ENCODE peak calls at places on chromosomes 4 and X, in eight cellular contexts. One of them, this sample, is unnamed.

GRCh38 chrX:13101439-13102139 is 57.2 kb upstream of the FAM9C start:
- DNase-seq in Peyer's patch: peak; percentile 85
- DNase-seq in stomach: peak; percentile 71
- DNase-seq in A549: peak; percentile 71
- DNase-seq in NB4: peak; percentile 85
- DNase-seq in breast epithelium: peak; percentile 58
- DNase-seq in HCT116: peak; percentile 73
- DNase-seq in lower leg skin: peak; percentile 76
- DNase-seq in this sample: peak; percentile 64

GRCh38 chrX:77953708-77954107 is 15.7 kb downstream of the PGAM4 start:
- DNase-seq in stomach: no peak
- DNase-seq in NB4: no peak
- DNase-seq in lower leg skin: no peak
- DNase-seq in Peyer's patch: no peak
- DNase-seq in HCT116: no peak
- DNase-seq in A549: no peak
- DNase-seq in breast epithelium: no peak
- DNase-seq in this sample: no peak

GRCh38 chrX:45900751-45901150 is 644.5 kb downstream of the ZNF674 start:
- DNase-seq in breast epithelium: no peak
- DNase-seq in stomach: no peak
- DNase-seq in Peyer's patch: no peak
- DNase-seq in A549: no peak
- DNase-seq in NB4: no peak
- DNase-seq in lower leg skin: no peak
- DNase-seq in HCT116: no peak
- DNase-seq in this sample: no peak

GRCh38 chr4:66443020-66443419 is 772.7 kb upstream of the EPHA5 start:
- DNase-seq in breast epithelium: no peak
- DNase-seq in Peyer's patch: no peak
- DNase-seq in stomach: no peak
- DNase-seq in A549: no peak
- DNase-seq in NB4: no peak
- DNase-seq in lower leg skin: no peak
- DNase-seq in HCT116: no peak
- DNase-seq in this sample: no peak

GRCh38 chr4:105600256-105600655 is 47.8 kb downstream of the ARHGEF38 start:
- DNase-seq in NB4: no peak
- DNase-seq in A549: no peak
- DNase-seq in stomach: no peak
- DNase-seq in Peyer's patch: no peak
- DNase-seq in breast epithelium: no peak
- DNase-seq in HCT116: no peak
- DNase-seq in lower leg skin: no peak
- DNase-seq in this sample: no peak

GRCh38 chr4:169659736-169660670 is 39.6 kb downstream of the CLCN3 start:
- DNase-seq in NB4: peak; percentile 95
- DNase-seq in HCT116: peak; percentile 99
- DNase-seq in Peyer's patch: peak; percentile 89
- DNase-seq in breast epithelium: no peak
- DNase-seq in stomach: peak; percentile 79
- DNase-seq in A549: peak; percentile 72
- DNase-seq in lower leg skin: peak; percentile 88
- DNase-seq in this sample: peak; percentile 87

GRCh38 chr4:73170518-73171198 is 87.9 kb downstream of the ANKRD17 start:
- DNase-seq in lower leg skin: no peak
- DNase-seq in A549: no peak
- DNase-seq in HCT116: no peak
- DNase-seq in stomach: no peak
- DNase-seq in NB4: no peak
- DNase-seq in breast epithelium: peak; percentile 53
- DNase-seq in Peyer's patch: no peak
- DNase-seq in this sample: no peak

GRCh38 chr4:5027366-5027765 is 8.1 kb upstream of the CYTL1 start:
- DNase-seq in A549: no peak
- DNase-seq in breast epithelium: no peak
- DNase-seq in HCT116: no peak
- DNase-seq in stomach: peak; percentile 2
- DNase-seq in lower leg skin: no peak
- DNase-seq in NB4: peak; percentile 72
- DNase-seq in Peyer's patch: no peak
- DNase-seq in this sample: no peak

GRCh38 chr4:1751919-1752283 is 30.6 kb downstream of the TACC3 start:
- DNase-seq in A549: no peak
- DNase-seq in HCT116: no peak
- DNase-seq in NB4: no peak
- DNase-seq in Peyer's patch: no peak
- DNase-seq in breast epithelium: no peak
- DNase-seq in stomach: no peak
- DNase-seq in lower leg skin: no peak
- DNase-seq in this sample: no peak

GRCh38 chrX:118495061-118495921 is at the start of gene DOCK11:
- DNase-seq in Peyer's patch: peak; percentile 92
- DNase-seq in NB4: peak; percentile 95
- DNase-seq in A549: peak; percentile 35
- DNase-seq in lower leg skin: peak; percentile 65
- DNase-seq in HCT116: no peak
- DNase-seq in stomach: peak; percentile 59
- DNase-seq in breast epithelium: peak; percentile 56
- DNase-seq in this sample: peak; percentile 80
- TF ChIP-seq POLR2A in Peyer's patch: no peak
- TF ChIP-seq POLR2A in NB4: peak; percentile 11
- TF ChIP-seq POLR2A in A549: no peak
- TF ChIP-seq POLR2A in lower leg skin: no peak
- TF ChIP-seq POLR2A in HCT116: no peak
- TF ChIP-seq POLR2A in stomach: no peak
- TF ChIP-seq POLR2A in breast epithelium: no peak
- TF ChIP-seq POLR2A in this sample: peak; percentile 48

GRCh38 chr4:176321589-176321988 is 1.8 kb downstream of the SPCS3 start:
- DNase-seq in breast epithelium: no peak
- DNase-seq in NB4: no peak
- DNase-seq in A549: no peak
- DNase-seq in HCT116: no peak
- DNase-seq in Peyer's patch: no peak
- DNase-seq in lower leg skin: no peak
- DNase-seq in stomach: no peak
- DNase-seq in this sample: no peak
- H3K4me3 ChIP-seq in breast epithelium: peak overlapping the region; percentile 98
- H3K4me3 ChIP-seq in NB4: peak overlapping the region; percentile 97
- H3K4me3 ChIP-seq in A549: peak overlapping the region; percentile 93
- H3K4me3 ChIP-seq in HCT116: no peak overlapping the region
- H3K4me3 ChIP-seq in Peyer's patch: no peak overlapping the region
- H3K4me3 ChIP-seq in lower leg skin: no peak overlapping the region
- H3K4me3 ChIP-seq in stomach: peak overlapping the region; percentile 98
- H3K4me3 ChIP-seq in this sample: peak overlapping the region; percentile 93

DNA sequence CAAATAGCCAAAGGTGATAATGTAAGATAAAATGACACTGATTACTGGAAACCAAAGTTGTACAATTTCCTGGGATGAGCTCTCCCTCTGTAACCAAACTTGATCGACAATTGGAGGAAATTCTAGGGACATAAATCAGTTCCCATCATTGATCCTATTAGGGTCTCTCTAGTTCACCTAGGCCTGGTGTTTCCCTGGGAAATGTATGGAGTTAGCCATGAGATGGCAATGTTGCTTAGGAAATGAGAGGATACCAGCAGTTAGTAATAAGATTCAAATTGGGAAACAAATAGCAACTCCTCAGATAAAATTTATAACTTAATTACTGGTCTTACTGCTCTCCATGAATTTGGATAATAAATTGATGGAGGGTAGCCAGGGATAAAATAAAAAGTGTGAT is 52.2 kb downstream of the SPATA18 start:
- DNase-seq in NB4: no peak
- DNase-seq in lower leg skin: no peak
- DNase-seq in stomach: no peak
- DNase-seq in breast epithelium: no peak
- DNase-seq in Peyer's patch: no peak
- DNase-seq in HCT116: no peak
- DNase-seq in A549: no peak
- DNase-seq in this sample: no peak
- TF ChIP-seq CTCF in NB4: no peak
- TF ChIP-seq CTCF in lower leg skin: no peak
- TF ChIP-seq CTCF in stomach: no peak
- TF ChIP-seq CTCF in breast epithelium: no peak
- TF ChIP-seq CTCF in Peyer's patch: peak; percentile 3
- TF ChIP-seq CTCF in HCT116: no peak
- TF ChIP-seq CTCF in A549: peak; percentile 25
- TF ChIP-seq CTCF in this sample: no peak

DNA sequence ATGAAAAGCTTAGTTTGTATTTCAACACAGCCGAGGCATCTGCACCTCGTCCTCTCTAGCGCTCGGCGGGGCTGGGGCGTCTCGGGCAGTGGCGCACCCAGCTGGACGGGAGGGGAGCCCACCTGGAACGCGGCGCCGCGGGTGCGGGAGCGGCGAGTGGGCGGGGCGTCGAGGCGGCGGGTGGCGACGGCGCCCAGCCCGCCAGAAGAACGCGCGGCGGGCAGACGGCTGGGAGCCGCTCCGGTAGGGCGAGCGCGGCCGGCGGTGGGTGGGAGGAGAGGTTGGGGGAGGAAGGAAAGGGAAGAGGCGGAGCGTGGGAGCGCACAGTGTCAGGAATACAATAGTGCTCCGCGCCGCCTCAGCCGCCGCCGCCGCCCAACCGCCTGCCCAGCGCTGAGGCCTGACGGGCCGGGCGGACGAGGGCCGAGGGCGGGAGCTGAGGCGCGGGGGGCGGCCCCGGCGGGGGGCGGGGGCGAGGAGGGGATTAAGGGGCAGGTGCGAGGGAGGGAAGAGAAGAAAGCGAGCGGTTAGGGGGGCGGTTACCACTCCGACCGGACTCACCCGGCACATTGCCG is at the start of gene JADE3:
- DNase-seq in breast epithelium: peak; percentile 70
- DNase-seq in A549: peak; percentile 61
- DNase-seq in lower leg skin: peak; percentile 24
- DNase-seq in stomach: peak; percentile 76
- DNase-seq in NB4: peak; percentile 88
- DNase-seq in Peyer's patch: peak; percentile 80
- DNase-seq in HCT116: peak; percentile 29
- DNase-seq in this sample: peak; percentile 58
- TF ChIP-seq POLR2A in breast epithelium: no peak
- TF ChIP-seq POLR2A in A549: peak; percentile 45
- TF ChIP-seq POLR2A in lower leg skin: no peak
- TF ChIP-seq POLR2A in stomach: no peak
- TF ChIP-seq POLR2A in NB4: no peak
- TF ChIP-seq POLR2A in Peyer's patch: no peak
- TF ChIP-seq POLR2A in HCT116: no peak
- TF ChIP-seq POLR2A in this sample: peak; percentile 16

GRCh38 chr4:184536070-184536880 is 61.9 kb upstream of the IRF2 start:
- DNase-seq in A549: no peak
- DNase-seq in stomach: no peak
- DNase-seq in Peyer's patch: no peak
- DNase-seq in lower leg skin: no peak
- DNase-seq in breast epithelium: no peak
- DNase-seq in NB4: no peak
- DNase-seq in HCT116: no peak
- DNase-seq in this sample: no peak
- H3K4me3 ChIP-seq in A549: peak overlapping the region; percentile 71
- H3K4me3 ChIP-seq in stomach: peak overlapping the region; percentile 54
- H3K4me3 ChIP-seq in Peyer's patch: peak overlapping the region; percentile 66
- H3K4me3 ChIP-seq in lower leg skin: no peak overlapping the region
- H3K4me3 ChIP-seq in breast epithelium: peak overlapping the region; percentile 56
- H3K4me3 ChIP-seq in NB4: peak overlapping the region; percentile 73
- H3K4me3 ChIP-seq in HCT116: peak overlapping the region; percentile 51
- H3K4me3 ChIP-seq in this sample: peak overlapping the region; percentile 62

GRCh38 chr4:94746746-94747145 is 11.0 kb upstream of the BMPR1B start:
- DNase-seq in lower leg skin: no peak
- DNase-seq in A549: no peak
- DNase-seq in stomach: no peak
- DNase-seq in breast epithelium: no peak
- DNase-seq in NB4: no peak
- DNase-seq in HCT116: no peak
- DNase-seq in Peyer's patch: no peak
- DNase-seq in this sample: no peak
- TF ChIP-seq CTCF in lower leg skin: no peak
- TF ChIP-seq CTCF in A549: no peak
- TF ChIP-seq CTCF in stomach: no peak
- TF ChIP-seq CTCF in breast epithelium: no peak
- TF ChIP-seq CTCF in NB4: no peak
- TF ChIP-seq CTCF in HCT116: peak; percentile 23
- TF ChIP-seq CTCF in Peyer's patch: no peak
- TF ChIP-seq CTCF in this sample: no peak

This sample was measured in uterus.